ENCODE peak calls at places on chromosome 15, in eight cellular contexts. P is CD8-positive, alpha-beta T cell; S is skeletal muscle cell; Z is cardiac fibroblast; H is hepatocyte; K is HAP-1; F is IMR-90; L is Caco-2. B is an unnamed sample.

GRCh38 chr15:29656636-29657475 is 165.4 kb downstream of the TJP1 start:
- DNase-seq in L (peak; percentile 80), S (no peak), P (no peak), H (peak; percentile 84), Z (peak; percentile 9), F (no peak), K (no peak), B (peak; percentile 71)

GRCh38 chr15:62853114-62853832 is 189.3 kb upstream of the TPM1 start:
- DNase-seq in L (no peak), Z (peak; percentile 27), K (no peak), H (no peak), S (no peak), P (no peak), F (no peak), B (no peak)

GRCh38 chr15:60044636-60045273 is 40.6 kb downstream of the FOXB1 start:
- DNase-seq in P (no peak), Z (peak; percentile 15), S (no peak), K (no peak), F (no peak), H (no peak), L (no peak), B (no peak)

GRCh38 chr15:88591384-88591783 is 29.8 kb upstream of the AEN start:
- DNase-seq in K (no peak), F (no peak), Z (no peak), H (no peak), S (no peak), P (no peak), L (no peak), B (no peak)

GRCh38 chr15:38148476-38148875 is 104.2 kb upstream of the SPRED1 start:
- DNase-seq in K (no peak), H (no peak), P (no peak), F (no peak), Z (peak; percentile 14), S (no peak), L (no peak), B (no peak)

GRCh38 chr15:40151991-40152390 is 8.9 kb upstream of the BUB1B start:
- DNase-seq in P (no peak), K (no peak), L (no peak), S (no peak), Z (no peak), F (no peak), H (no peak), B (no peak)

GRCh38 chr15:59299919-59300617 is 72.6 kb downstream of the MYO1E start:
- DNase-seq in L (no peak), F (peak; percentile 97), H (peak; percentile 46), Z (peak; percentile 99), K (no peak), P (peak; percentile 59), S (peak; percentile 98), B (no peak)

GRCh38 chr15:25136119-25136518 is 181.3 kb downstream of the SNRPN start:
- DNase-seq in P (no peak), S (no peak), K (no peak), F (peak; percentile 15), L (no peak), H (no peak), Z (peak; percentile 32), B (peak; percentile 32)

GRCh38 chr15:29676961-29677402 is 145.3 kb downstream of the TJP1 start:
- DNase-seq in S (no peak), K (no peak), L (no peak), P (no peak), F (peak; percentile 62), Z (peak; percentile 71), H (no peak), B (no peak)

GRCh38 chr15:39798382-39798781 is 15.7 kb upstream of the FSIP1 start:
- DNase-seq in S (no peak), L (no peak), H (no peak), F (no peak), P (no peak), K (no peak), Z (no peak), B (no peak)

GRCh38 chr15:41849204-41849603 is 10.6 kb downstream of the PLA2G4B start:
- DNase-seq in K (no peak), F (no peak), S (no peak), H (no peak), P (no peak), Z (no peak), L (no peak), B (no peak)

GRCh38 chr15:86961669-86962068 is 882.0 kb downstream of the AGBL1 start:
- DNase-seq in P (no peak), S (no peak), F (no peak), L (no peak), K (no peak), H (no peak), Z (no peak), B (no peak)

GRCh38 chr15:36591534-36592411 is 12.3 kb downstream of the CDIN1 start:
- DNase-seq in F (no peak), S (no peak), H (no peak), K (peak; percentile 30), P (no peak), Z (peak; percentile 45), L (no peak), B (no peak)

GRCh38 chr15:36921484-36922091 is 178.8 kb downstream of the MEIS2 start:
- DNase-seq in L (no peak), S (no peak), F (no peak), P (no peak), H (no peak), K (no peak), Z (peak; percentile 15), B (no peak)

GRCh38 chr15:71362556-71362955 is 247.3 kb downstream of the THSD4 start:
- DNase-seq in F (no peak), P (no peak), H (no peak), Z (no peak), S (no peak), L (no peak), K (peak; percentile 59), B (no peak)

GRCh38 chr15:49734831-49735508 is 114.1 kb downstream of the DTWD1 start:
- DNase-seq in Z (no peak), S (no peak), H (no peak), F (no peak), K (no peak), P (no peak), L (no peak), B (no peak)

GRCh38 chr15:56821721-56822425 is 88.6 kb upstream of the ZNF280D start:
- DNase-seq in K (peak; percentile 36), S (peak; percentile 44), L (peak; percentile 50), H (peak; percentile 66), F (peak; percentile 77), P (peak; percentile 54), Z (peak; percentile 83), B (peak; percentile 46)

GRCh38 chr15:32888221-32888761 is 170.5 kb downstream of the GREM1 start:
- DNase-seq in H (no peak), K (no peak), Z (no peak), P (no peak), L (no peak), F (peak; percentile 38), S (no peak), B (no peak)

GRCh38 chr15:74790080-74790916 is 8.4 kb downstream of the CSK start:
- DNase-seq in P (no peak), F (peak; percentile 85), K (no peak), S (peak; percentile 67), L (no peak), H (peak; percentile 49), Z (peak; percentile 87), B (no peak)

DNA sequence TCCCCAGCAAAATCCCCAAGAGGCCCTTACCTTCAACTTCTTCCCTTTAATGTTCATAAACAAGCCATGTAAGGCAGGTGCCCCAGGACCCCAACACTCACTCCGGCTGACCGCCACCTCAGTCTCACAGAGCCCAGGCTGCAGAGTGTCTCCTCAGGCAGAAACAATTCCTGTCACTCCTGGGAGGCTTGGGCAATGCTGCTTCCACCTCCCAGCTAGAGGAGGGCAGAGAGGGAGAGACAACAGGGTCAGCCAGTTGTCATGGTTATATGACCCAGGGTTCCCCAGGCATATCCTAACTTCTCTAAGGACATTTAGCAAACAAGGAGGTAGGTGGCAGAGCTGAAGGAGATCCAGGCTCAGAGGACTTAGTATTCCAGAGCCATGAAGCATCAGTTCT is at the start of gene PLIN1:
- DNase-seq in P (no peak), H (no peak), S (no peak), Z (no peak), F (no peak), K (no peak), L (no peak), B (no peak)
- H3K4me3 ChIP-seq in P (no peak within 1 kb of the TSS), H (no peak within 1 kb of the TSS), S (no peak within 1 kb of the TSS), Z (no peak within 1 kb of the TSS), F (no peak within 1 kb of the TSS), K (no peak within 1 kb of the TSS), L (no peak within 1 kb of the TSS), B (no peak within 1 kb of the TSS)

DNA sequence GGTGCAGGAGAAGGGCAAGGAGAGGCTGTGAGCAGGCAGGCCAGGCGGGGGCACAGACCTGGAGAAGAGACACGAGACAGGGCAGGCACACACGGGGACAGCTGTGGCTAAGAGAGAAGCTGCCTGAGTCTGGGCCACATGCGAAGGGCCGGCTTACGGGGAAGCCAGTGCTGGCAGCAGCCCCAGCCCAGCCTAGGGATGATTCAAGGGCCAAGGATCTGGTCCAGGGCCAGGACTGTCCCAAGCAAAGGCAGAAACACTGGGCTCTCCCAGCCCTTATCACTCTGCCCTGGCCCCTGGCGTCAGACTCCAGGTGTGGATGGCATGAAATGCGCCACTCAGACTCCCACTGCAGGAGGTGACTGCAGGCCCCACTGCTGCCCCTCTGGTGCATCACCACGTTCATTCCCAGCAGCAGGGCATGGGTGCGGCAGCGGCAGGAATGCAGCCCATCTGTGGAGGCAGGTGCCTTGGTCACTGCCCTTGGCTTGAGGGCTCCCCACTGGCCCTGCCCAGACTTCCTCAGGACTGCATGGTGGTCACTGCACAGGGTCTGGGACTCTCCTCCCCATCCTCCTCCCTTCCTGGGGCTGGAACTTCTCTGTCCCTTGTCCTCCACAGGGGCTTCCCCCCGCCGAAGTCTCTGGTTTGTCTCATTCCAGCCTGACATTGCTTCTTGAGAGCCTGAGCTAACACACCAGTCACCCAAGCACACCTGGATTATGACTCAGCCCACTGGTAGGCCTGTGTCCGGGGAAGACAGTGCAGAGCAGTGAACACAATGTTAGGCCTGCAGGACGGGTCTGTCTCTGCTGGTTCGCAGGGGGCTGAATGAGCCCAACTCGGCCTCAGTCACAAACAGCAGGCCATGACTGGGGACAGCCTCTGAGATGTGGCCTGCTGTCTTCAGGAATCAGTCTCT is 69.3 kb downstream of the TBC1D2B start:
- DNase-seq in L (no peak), F (peak; percentile 87), H (no peak), P (no peak), Z (peak; percentile 81), K (no peak), S (peak; percentile 45), B (no peak)
- H3K4me3 ChIP-seq in L (no peak overlapping the region), F (no peak overlapping the region), H (no peak overlapping the region), P (no peak overlapping the region), Z (no peak overlapping the region), K (no peak overlapping the region), S (no peak overlapping the region), B (no peak overlapping the region)

GRCh38 chr15:96409231-96410138 is 79.0 kb downstream of the NR2F2 start:
- DNase-seq in P (no peak), F (peak; percentile 5), Z (peak; percentile 20), L (no peak), H (peak; percentile 37), S (no peak), K (no peak), B (no peak)
- H3K4me3 ChIP-seq in P (no peak overlapping the region), F (peak overlapping the region; percentile 10), Z (no peak overlapping the region), L (peak overlapping the region; percentile 15), H (peak overlapping the region; percentile 34), S (peak overlapping the region; percentile 27), K (no peak overlapping the region), B (peak overlapping the region; percentile 27)

DNA sequence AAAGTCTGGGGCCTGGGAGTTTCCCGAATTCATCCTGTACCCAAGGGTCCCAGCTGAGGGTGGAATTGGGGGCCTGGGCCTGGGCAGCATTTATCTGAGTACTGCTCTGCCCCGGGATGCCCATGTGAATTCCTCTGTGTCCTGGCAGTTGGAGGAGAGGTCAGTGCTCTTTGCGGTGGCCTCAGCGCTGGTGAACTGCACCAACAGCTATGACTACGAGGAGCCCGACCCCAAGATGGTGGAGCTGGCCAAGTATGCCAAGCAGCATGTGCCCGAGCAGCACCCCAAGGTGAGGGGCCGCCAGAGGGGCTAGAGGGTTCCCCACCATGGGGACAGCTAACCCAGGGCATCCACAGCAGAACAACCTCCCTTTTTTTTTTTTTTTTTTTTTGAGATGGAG is 6.2 kb upstream of the RCCD1 start:
- DNase-seq in F (no peak), Z (no peak), P (no peak), H (no peak), L (no peak), K (no peak), S (no peak), B (no peak)
- H3K4me3 ChIP-seq in F (no peak overlapping the region), Z (no peak overlapping the region), P (no peak overlapping the region), H (no peak overlapping the region), L (no peak overlapping the region), K (no peak overlapping the region), S (no peak overlapping the region), B (no peak overlapping the region)

B was measured in NT2/D1.